ENCODE peak calls at places on chromosomes 4 and X, in five cellular contexts. One of them, this sample, is unnamed.

GRCh38 chr4:155071962-155072361 is 136.5 kb upstream of the NPY2R start:
- DNase-seq in amniotic stem cell: no peak
- DNase-seq in stimulated activated CD4-positive, alpha-beta T cell treated with anti-CD3 and anti-CD28 coated beads, Interleukin-1b, Interleukin-23, amount 100 ng/mL, for 1 hour: no peak
- DNase-seq in activated naive CD4-positive, alpha-beta T cell treated with anti-CD3 and anti-CD28 coated beads, Interleukin-2, amount 50 U/mL, for 16 hours: no peak
- DNase-seq in adipocyte: no peak
- DNase-seq in this sample: no peak

GRCh38 chrX:68511255-68511654 is 12.4 kb downstream of the YIPF6 start:
- DNase-seq in amniotic stem cell: peak
- DNase-seq in stimulated activated CD4-positive, alpha-beta T cell treated with anti-CD3 and anti-CD28 coated beads, Interleukin-1b, Interleukin-23, amount 100 ng/mL, for 1 hour: no peak
- DNase-seq in activated naive CD4-positive, alpha-beta T cell treated with anti-CD3 and anti-CD28 coated beads, Interleukin-2, amount 50 U/mL, for 16 hours: no peak
- DNase-seq in adipocyte: peak
- DNase-seq in this sample: no peak

GRCh38 chrX:25052798-25053534 is 37.2 kb upstream of the ARX start:
- DNase-seq in amniotic stem cell: no peak
- DNase-seq in stimulated activated CD4-positive, alpha-beta T cell treated with anti-CD3 and anti-CD28 coated beads, Interleukin-1b, Interleukin-23, amount 100 ng/mL, for 1 hour: no peak
- DNase-seq in activated naive CD4-positive, alpha-beta T cell treated with anti-CD3 and anti-CD28 coated beads, Interleukin-2, amount 50 U/mL, for 16 hours: no peak
- DNase-seq in adipocyte: no peak
- DNase-seq in this sample: no peak

GRCh38 chrX:103688949-103689348 is 2.5 kb upstream of the MORF4L2 start:
- DNase-seq in amniotic stem cell: no peak
- DNase-seq in stimulated activated CD4-positive, alpha-beta T cell treated with anti-CD3 and anti-CD28 coated beads, Interleukin-1b, Interleukin-23, amount 100 ng/mL, for 1 hour: no peak
- DNase-seq in activated naive CD4-positive, alpha-beta T cell treated with anti-CD3 and anti-CD28 coated beads, Interleukin-2, amount 50 U/mL, for 16 hours: no peak
- DNase-seq in adipocyte: peak
- DNase-seq in this sample: no peak

GRCh38 chr4:95701500-95701899 is 138.4 kb upstream of the PDHA2 start:
- DNase-seq in amniotic stem cell: no peak
- DNase-seq in stimulated activated CD4-positive, alpha-beta T cell treated with anti-CD3 and anti-CD28 coated beads, Interleukin-1b, Interleukin-23, amount 100 ng/mL, for 1 hour: no peak
- DNase-seq in activated naive CD4-positive, alpha-beta T cell treated with anti-CD3 and anti-CD28 coated beads, Interleukin-2, amount 50 U/mL, for 16 hours: no peak
- DNase-seq in adipocyte: peak
- DNase-seq in this sample: no peak

GRCh38 chr4:90951037-90951436 is 823.8 kb downstream of the CCSER1 start:
- DNase-seq in amniotic stem cell: no peak
- DNase-seq in stimulated activated CD4-positive, alpha-beta T cell treated with anti-CD3 and anti-CD28 coated beads, Interleukin-1b, Interleukin-23, amount 100 ng/mL, for 1 hour: no peak
- DNase-seq in activated naive CD4-positive, alpha-beta T cell treated with anti-CD3 and anti-CD28 coated beads, Interleukin-2, amount 50 U/mL, for 16 hours: no peak
- DNase-seq in adipocyte: no peak
- DNase-seq in this sample: no peak

GRCh38 chrX:17488036-17488435 is 113.0 kb downstream of the NHS start:
- DNase-seq in amniotic stem cell: no peak
- DNase-seq in stimulated activated CD4-positive, alpha-beta T cell treated with anti-CD3 and anti-CD28 coated beads, Interleukin-1b, Interleukin-23, amount 100 ng/mL, for 1 hour: no peak
- DNase-seq in activated naive CD4-positive, alpha-beta T cell treated with anti-CD3 and anti-CD28 coated beads, Interleukin-2, amount 50 U/mL, for 16 hours: no peak
- DNase-seq in adipocyte: peak
- DNase-seq in this sample: no peak

GRCh38 chrX:46831620-46832327 is 5.1 kb upstream of the RP2 start:
- DNase-seq in amniotic stem cell: no peak
- DNase-seq in stimulated activated CD4-positive, alpha-beta T cell treated with anti-CD3 and anti-CD28 coated beads, Interleukin-1b, Interleukin-23, amount 100 ng/mL, for 1 hour: no peak
- DNase-seq in activated naive CD4-positive, alpha-beta T cell treated with anti-CD3 and anti-CD28 coated beads, Interleukin-2, amount 50 U/mL, for 16 hours: no peak
- DNase-seq in adipocyte: peak
- DNase-seq in this sample: no peak

GRCh38 chr4:40908702-40909362 is 159.1 kb downstream of the NSUN7 start:
- DNase-seq in amniotic stem cell: peak
- DNase-seq in stimulated activated CD4-positive, alpha-beta T cell treated with anti-CD3 and anti-CD28 coated beads, Interleukin-1b, Interleukin-23, amount 100 ng/mL, for 1 hour: peak
- DNase-seq in activated naive CD4-positive, alpha-beta T cell treated with anti-CD3 and anti-CD28 coated beads, Interleukin-2, amount 50 U/mL, for 16 hours: peak
- DNase-seq in adipocyte: peak
- DNase-seq in this sample: peak

GRCh38 chr4:185778307-185778706 is 33.7 kb downstream of the SORBS2 start:
- DNase-seq in amniotic stem cell: no peak
- DNase-seq in stimulated activated CD4-positive, alpha-beta T cell treated with anti-CD3 and anti-CD28 coated beads, Interleukin-1b, Interleukin-23, amount 100 ng/mL, for 1 hour: no peak
- DNase-seq in activated naive CD4-positive, alpha-beta T cell treated with anti-CD3 and anti-CD28 coated beads, Interleukin-2, amount 50 U/mL, for 16 hours: no peak
- DNase-seq in adipocyte: no peak
- DNase-seq in this sample: no peak

GRCh38 chrX:153762636-153763173 is 1.3 kb upstream of the PLXNB3 start:
- DNase-seq in amniotic stem cell: no peak
- DNase-seq in stimulated activated CD4-positive, alpha-beta T cell treated with anti-CD3 and anti-CD28 coated beads, Interleukin-1b, Interleukin-23, amount 100 ng/mL, for 1 hour: no peak
- DNase-seq in activated naive CD4-positive, alpha-beta T cell treated with anti-CD3 and anti-CD28 coated beads, Interleukin-2, amount 50 U/mL, for 16 hours: no peak
- DNase-seq in adipocyte: no peak
- DNase-seq in this sample: no peak

GRCh38 chr4:176668324-176668723 is 124.4 kb downstream of the VEGFC start:
- DNase-seq in amniotic stem cell: no peak
- DNase-seq in stimulated activated CD4-positive, alpha-beta T cell treated with anti-CD3 and anti-CD28 coated beads, Interleukin-1b, Interleukin-23, amount 100 ng/mL, for 1 hour: no peak
- DNase-seq in activated naive CD4-positive, alpha-beta T cell treated with anti-CD3 and anti-CD28 coated beads, Interleukin-2, amount 50 U/mL, for 16 hours: no peak
- DNase-seq in adipocyte: peak
- DNase-seq in this sample: no peak

GRCh38 chr4:825063-825968 is 613 bp downstream of the CPLX1 start:
- DNase-seq in amniotic stem cell: no peak
- DNase-seq in stimulated activated CD4-positive, alpha-beta T cell treated with anti-CD3 and anti-CD28 coated beads, Interleukin-1b, Interleukin-23, amount 100 ng/mL, for 1 hour: peak
- DNase-seq in activated naive CD4-positive, alpha-beta T cell treated with anti-CD3 and anti-CD28 coated beads, Interleukin-2, amount 50 U/mL, for 16 hours: no peak
- DNase-seq in adipocyte: peak
- DNase-seq in this sample: no peak

GRCh38 chr4:119652978-119653377 is 24.4 kb upstream of the PDE5A start:
- DNase-seq in amniotic stem cell: no peak
- DNase-seq in stimulated activated CD4-positive, alpha-beta T cell treated with anti-CD3 and anti-CD28 coated beads, Interleukin-1b, Interleukin-23, amount 100 ng/mL, for 1 hour: no peak
- DNase-seq in activated naive CD4-positive, alpha-beta T cell treated with anti-CD3 and anti-CD28 coated beads, Interleukin-2, amount 50 U/mL, for 16 hours: no peak
- DNase-seq in adipocyte: peak
- DNase-seq in this sample: no peak

GRCh38 chrX:12721042-12721441 is 70.2 kb upstream of the PRPS2 start:
- DNase-seq in amniotic stem cell: no peak
- DNase-seq in stimulated activated CD4-positive, alpha-beta T cell treated with anti-CD3 and anti-CD28 coated beads, Interleukin-1b, Interleukin-23, amount 100 ng/mL, for 1 hour: no peak
- DNase-seq in activated naive CD4-positive, alpha-beta T cell treated with anti-CD3 and anti-CD28 coated beads, Interleukin-2, amount 50 U/mL, for 16 hours: no peak
- DNase-seq in adipocyte: no peak
- DNase-seq in this sample: no peak

GRCh38 chr4:120085705-120086104 is 19.1 kb upstream of the MAD2L1 start:
- DNase-seq in amniotic stem cell: no peak
- DNase-seq in stimulated activated CD4-positive, alpha-beta T cell treated with anti-CD3 and anti-CD28 coated beads, Interleukin-1b, Interleukin-23, amount 100 ng/mL, for 1 hour: no peak
- DNase-seq in activated naive CD4-positive, alpha-beta T cell treated with anti-CD3 and anti-CD28 coated beads, Interleukin-2, amount 50 U/mL, for 16 hours: no peak
- DNase-seq in adipocyte: peak
- DNase-seq in this sample: no peak

GRCh38 chrX:111823068-111823467 is 52.9 kb upstream of the TRPC5OS start:
- DNase-seq in amniotic stem cell: no peak
- DNase-seq in stimulated activated CD4-positive, alpha-beta T cell treated with anti-CD3 and anti-CD28 coated beads, Interleukin-1b, Interleukin-23, amount 100 ng/mL, for 1 hour: no peak
- DNase-seq in activated naive CD4-positive, alpha-beta T cell treated with anti-CD3 and anti-CD28 coated beads, Interleukin-2, amount 50 U/mL, for 16 hours: no peak
- DNase-seq in adipocyte: peak
- DNase-seq in this sample: no peak

GRCh38 chr4:30916337-30917274 is 196.4 kb downstream of the PCDH7 start:
- DNase-seq in amniotic stem cell: no peak
- DNase-seq in stimulated activated CD4-positive, alpha-beta T cell treated with anti-CD3 and anti-CD28 coated beads, Interleukin-1b, Interleukin-23, amount 100 ng/mL, for 1 hour: no peak
- DNase-seq in activated naive CD4-positive, alpha-beta T cell treated with anti-CD3 and anti-CD28 coated beads, Interleukin-2, amount 50 U/mL, for 16 hours: no peak
- DNase-seq in adipocyte: no peak
- DNase-seq in this sample: no peak

GRCh38 chr4:123488916-123489315 is 92.3 kb downstream of the SPRY1 start:
- DNase-seq in amniotic stem cell: no peak
- DNase-seq in stimulated activated CD4-positive, alpha-beta T cell treated with anti-CD3 and anti-CD28 coated beads, Interleukin-1b, Interleukin-23, amount 100 ng/mL, for 1 hour: no peak
- DNase-seq in activated naive CD4-positive, alpha-beta T cell treated with anti-CD3 and anti-CD28 coated beads, Interleukin-2, amount 50 U/mL, for 16 hours: no peak
- DNase-seq in adipocyte: peak
- DNase-seq in this sample: no peak

GRCh38 chr4:155769092-155769491 is 10.3 kb downstream of the GUCY1B1 start:
- DNase-seq in amniotic stem cell: no peak
- DNase-seq in stimulated activated CD4-positive, alpha-beta T cell treated with anti-CD3 and anti-CD28 coated beads, Interleukin-1b, Interleukin-23, amount 100 ng/mL, for 1 hour: no peak
- DNase-seq in activated naive CD4-positive, alpha-beta T cell treated with anti-CD3 and anti-CD28 coated beads, Interleukin-2, amount 50 U/mL, for 16 hours: no peak
- DNase-seq in adipocyte: no peak
- DNase-seq in this sample: no peak